ENCODE peak calls at places on chromosomes 7 and 10, in five cellular contexts. M, V, Y, D and Q are unnamed samples. For H3K9me3 and H3K27me3, the result is how much of the 10 kb centered on the place peaks cover.

GRCh38 chr10:3932597-3933380 is 147.8 kb upstream of the KLF6 start:
- DNase-seq in M (no peak), V (no peak), Y (no peak), D (no peak), Q (no peak)

GRCh38 chr10:103890194-103890658 is 27.8 kb downstream of the STN1 start:
- DNase-seq in M (no peak), V (no peak), Y (no peak), D (no peak), Q (no peak)

GRCh38 chr7:465710-466400 is 53.8 kb downstream of the PDGFA start:
- DNase-seq in M (no peak), V (no peak), Y (peak), D (no peak), Q (no peak)

GRCh38 chr7:816751-817671 is 15.3 kb upstream of the SUN1 start:
- DNase-seq in M (no peak), V (peak), Y (peak), D (no peak), Q (peak)

GRCh38 chr10:49113741-49114141 is 1.6 kb downstream of the VSTM4 start:
- DNase-seq in M (no peak), V (peak), Y (no peak), D (no peak), Q (no peak)

GRCh38 chr10:59372543-59372942 is 10.2 kb upstream of the FAM13C start:
- DNase-seq in M (no peak), V (no peak), Y (no peak), D (no peak), Q (no peak)

GRCh38 chr10:3763852-3764625 is 21.0 kb downstream of the KLF6 start:
- DNase-seq in M (no peak), V (no peak), Y (no peak), D (no peak), Q (no peak)

GRCh38 chr10:96651998-96652431 is 65.2 kb upstream of the TM9SF3 start:
- DNase-seq in M (no peak), V (no peak), Y (no peak), D (no peak), Q (no peak)

GRCh38 chr10:106175760-106176377 is 988.6 kb downstream of the SORCS1 start:
- DNase-seq in M (no peak), V (no peak), Y (no peak), D (no peak), Q (no peak)

GRCh38 chr7:107035446-107035845 is 9.1 kb upstream of the PRKAR2B start:
- DNase-seq in M (no peak), V (no peak), Y (no peak), D (peak), Q (no peak)

GRCh38 chr7:101108961-101109360 is 17.9 kb upstream of the SERPINE1 start:
- DNase-seq in M (no peak), V (no peak), Y (no peak), D (no peak), Q (no peak)

GRCh38 chr10:131645756-131646155 is 255.1 kb upstream of the PPP2R2D start:
- DNase-seq in M (no peak), V (no peak), Y (no peak), D (no peak), Q (no peak)

GRCh38 chr10:12583891-12584595 is 234.7 kb downstream of the CAMK1D start:
- DNase-seq in M (no peak), V (no peak), Y (no peak), D (no peak), Q (no peak)
- TF ChIP-seq CTCF in M (no peak), V (no peak), Y (no peak), D (no peak), Q (no peak)

DNA sequence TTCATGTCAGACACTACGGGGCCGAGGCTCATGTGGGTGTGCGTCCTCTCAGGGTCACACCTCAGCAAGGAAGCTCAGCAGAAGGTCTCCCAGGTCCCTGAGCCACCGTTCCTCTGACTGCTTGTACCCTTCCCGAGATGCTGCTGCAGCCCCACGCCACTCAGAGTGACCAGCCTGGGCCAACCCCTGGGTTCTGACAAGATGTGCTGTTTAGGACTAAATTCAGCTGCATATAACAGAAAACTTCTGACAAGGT is 512.5 kb downstream of the DNAJB6 start:
- DNase-seq in M (no peak), V (no peak), Y (no peak), D (no peak), Q (no peak)
- H3K9me3 ChIP-seq in M (under half), V (half or more), Y (under half), D (half or more), Q (under half)

DNA sequence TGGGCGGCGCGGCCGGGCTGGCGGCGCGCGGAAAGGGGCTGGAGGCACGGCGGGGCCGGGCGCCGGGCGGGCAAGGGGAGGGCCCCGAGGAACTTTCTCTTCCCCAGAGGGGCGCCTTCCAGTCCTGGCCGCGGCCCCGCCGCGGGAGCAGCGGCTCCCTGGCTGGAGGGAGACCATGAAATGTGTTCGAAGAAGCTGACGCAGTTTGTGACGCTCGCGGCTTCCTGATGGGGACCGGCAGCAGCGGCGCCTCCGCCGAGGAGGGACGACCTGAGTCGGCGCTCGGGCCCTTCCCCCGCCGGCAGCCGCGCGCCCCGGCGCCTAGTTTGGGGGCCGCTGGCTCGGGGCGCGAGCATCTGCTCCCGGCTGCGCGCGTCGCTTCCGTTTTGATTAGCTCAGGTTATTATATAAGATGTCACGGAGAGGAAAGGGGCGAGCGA is 57.2 kb upstream of the PCGF5 start:
- DNase-seq in M (peak), V (peak), Y (peak), D (no peak), Q (peak)
- H3K27me3 ChIP-seq in M (under half), V (half or more), Y (under half), D (under half), Q (under half)

GRCh38 chr10:128568491-128568890 is 442.3 kb upstream of the MKI67 start:
- DNase-seq in M (no peak), V (no peak), Y (no peak), D (no peak), Q (no peak)

GRCh38 chr10:128566376-128566968 is 440.2 kb upstream of the MKI67 start:
- DNase-seq in M (no peak), V (no peak), Y (no peak), D (no peak), Q (no peak)

GRCh38 chr10:128568979-128569378 is 442.8 kb upstream of the MKI67 start:
- DNase-seq in M (no peak), V (no peak), Y (no peak), D (no peak), Q (no peak)

GRCh38 chr10:128568041-128568440 is 441.8 kb upstream of the MKI67 start:
- DNase-seq in M (no peak), V (no peak), Y (no peak), D (no peak), Q (no peak)

GRCh38 chr10:128567561-128567960 is 441.3 kb upstream of the MKI67 start:
- DNase-seq in M (no peak), V (no peak), Y (no peak), D (no peak), Q (no peak)
- TF ChIP-seq CTCF in M (no peak), V (peak), Y (no peak), D (no peak), Q (no peak)